ENCODE peak calls at places on chromosomes 1 and 21, in eight cellular contexts. K, N, Y, C, I, J, R and X are unnamed samples.

GRCh38 chr1:231106347-231106746 is 55.5 kb upstream of the TRIM67 start:
- DNase-seq in K (no peak), N (no peak), Y (no peak), C (no peak), I (no peak), J (peak), R (no peak), X (no peak)

GRCh38 chr1:6154525-6155319 is 25.4 kb downstream of the CHD5 start:
- DNase-seq in K (no peak), N (no peak), Y (no peak), C (no peak), I (no peak), J (no peak), R (peak), X (no peak)

GRCh38 chr21:41668686-41669532 is 97.9 kb downstream of the RIPK4 start:
- DNase-seq in K (no peak), N (no peak), Y (no peak), C (no peak), I (no peak), J (no peak), R (no peak), X (no peak)

GRCh38 chr21:18759267-18759666 is 355.7 kb upstream of the TMPRSS15 start:
- DNase-seq in K (no peak), N (no peak), Y (no peak), C (no peak), I (no peak), J (no peak), R (no peak), X (no peak)

GRCh38 chr1:47712596-47713299 is 274.9 kb downstream of the FOXD2 start:
- DNase-seq in K (no peak), N (no peak), Y (no peak), C (no peak), I (no peak), J (no peak), R (no peak), X (no peak)

GRCh38 chr1:20149601-20150325 is 10.6 kb downstream of the PLA2G2F start:
- DNase-seq in K (no peak), N (no peak), Y (no peak), C (no peak), I (no peak), J (no peak), R (no peak), X (no peak)

GRCh38 chr1:68174173-68175113 is 57.9 kb downstream of the WLS start:
- DNase-seq in K (peak), N (peak), Y (no peak), C (peak), I (peak), J (peak), R (no peak), X (peak)

GRCh38 chr1:64755356-64755755 is 10.5 kb downstream of the RAVER2 start:
- DNase-seq in K (no peak), N (no peak), Y (no peak), C (no peak), I (no peak), J (peak), R (no peak), X (no peak)

GRCh38 chr21:42621166-42621827 is 32.1 kb upstream of the PDE9A start:
- DNase-seq in K (no peak), N (no peak), Y (no peak), C (no peak), I (no peak), J (no peak), R (no peak), X (no peak)

GRCh38 chr1:15761729-15762128 is 3.1 kb downstream of the FBLIM1 start:
- DNase-seq in K (no peak), N (no peak), Y (no peak), C (no peak), I (no peak), J (no peak), R (no peak), X (no peak)

GRCh38 chr1:13813398-13814012 is 113.5 kb downstream of the PRDM2 start:
- DNase-seq in K (peak), N (no peak), Y (peak), C (peak), I (no peak), J (peak), R (peak), X (no peak)

GRCh38 chr1:187203257-187203656 is 374.5 kb downstream of the PLA2G4A start:
- DNase-seq in K (no peak), N (no peak), Y (no peak), C (no peak), I (no peak), J (peak), R (no peak), X (peak)

GRCh38 chr1:50516056-50516455 is 92.8 kb upstream of the DMRTA2 start:
- DNase-seq in K (no peak), N (no peak), Y (no peak), C (no peak), I (no peak), J (no peak), R (no peak), X (no peak)

GRCh38 chr1:91499904-91500755 is 521 bp upstream of the CDC7 start:
- DNase-seq in K (no peak), N (no peak), Y (no peak), C (no peak), I (no peak), J (no peak), R (peak), X (no peak)

GRCh38 chr1:109164538-109164937 is 49.2 kb upstream of the SARS1 start:
- DNase-seq in K (no peak), N (no peak), Y (no peak), C (no peak), I (no peak), J (no peak), R (no peak), X (no peak)

GRCh38 chr21:45699251-45699942 is 55.9 kb downstream of the PCBP3 start:
- DNase-seq in K (no peak), N (no peak), Y (no peak), C (no peak), I (no peak), J (no peak), R (no peak), X (no peak)

GRCh38 chr1:43557744-43558245 is 27.1 kb downstream of the PTPRF start:
- DNase-seq in K (no peak), N (no peak), Y (no peak), C (peak), I (no peak), J (no peak), R (no peak), X (peak)

GRCh38 chr1:61605607-61606321 is 119.2 kb downstream of the TM2D1 start:
- DNase-seq in K (no peak), N (no peak), Y (no peak), C (no peak), I (no peak), J (peak), R (no peak), X (no peak)

GRCh38 chr1:38454749-38455441 is 404.7 kb downstream of the RRAGC start:
- DNase-seq in K (no peak), N (no peak), Y (no peak), C (no peak), I (no peak), J (no peak), R (no peak), X (no peak)

GRCh38 chr1:20903452-20903851 is 116.3 kb upstream of the HP1BP3 start:
- DNase-seq in K (no peak), N (no peak), Y (no peak), C (no peak), I (no peak), J (no peak), R (no peak), X (no peak)

GRCh38 chr1:30719406-30720270 is 3.7 kb downstream of the MATN1 start:
- DNase-seq in K (no peak), N (no peak), Y (no peak), C (no peak), I (no peak), J (peak), R (peak), X (peak)

GRCh38 chr1:192550922-192551534 is 24.5 kb upstream of the RGS1 start:
- DNase-seq in K (no peak), N (no peak), Y (no peak), C (no peak), I (no peak), J (peak), R (peak), X (peak)

GRCh38 chr1:3654549-3655281 is 2.4 kb downstream of the TP73 start:
- DNase-seq in K (no peak), N (no peak), Y (no peak), C (no peak), I (no peak), J (no peak), R (no peak), X (no peak)

GRCh38 chr1:211603191-211603701 is 24.3 kb upstream of the SLC30A1 start:
- DNase-seq in K (no peak), N (no peak), Y (no peak), C (no peak), I (no peak), J (no peak), R (no peak), X (no peak)

GRCh38 chr1:198560093-198560638 is 19.7 kb upstream of the ATP6V1G3 start:
- DNase-seq in K (no peak), N (no peak), Y (no peak), C (no peak), I (no peak), J (peak), R (no peak), X (no peak)

GRCh38 chr1:7888248-7889010 is 35.6 kb upstream of the UTS2 start:
- DNase-seq in K (no peak), N (no peak), Y (no peak), C (no peak), I (no peak), J (no peak), R (no peak), X (no peak)

GRCh38 chr1:45843474-45843905 is 40.1 kb downstream of the MAST2 start:
- DNase-seq in K (no peak), N (no peak), Y (no peak), C (no peak), I (no peak), J (peak), R (peak), X (no peak)

GRCh38 chr21:15722591-15723324 is 7.0 kb upstream of the USP25 start:
- DNase-seq in K (no peak), N (no peak), Y (no peak), C (no peak), I (no peak), J (no peak), R (no peak), X (no peak)

GRCh38 chr1:47351305-47351704 is 17.7 kb downstream of the CMPK1 start:
- DNase-seq in K (no peak), N (no peak), Y (no peak), C (no peak), I (no peak), J (no peak), R (peak), X (no peak)

GRCh38 chr1:230308821-230309220 is 117.3 kb downstream of the PGBD5 start:
- DNase-seq in K (no peak), N (no peak), Y (no peak), C (no peak), I (no peak), J (no peak), R (no peak), X (no peak)

GRCh38 chr1:188420177-188420576 is 1591.4 kb downstream of the PLA2G4A start:
- DNase-seq in K (no peak), N (no peak), Y (no peak), C (no peak), I (no peak), J (no peak), R (no peak), X (no peak)

GRCh38 chr21:41501919-41502318 is 6.0 kb downstream of the TMPRSS2 start:
- DNase-seq in K (no peak), N (no peak), Y (no peak), C (no peak), I (no peak), J (no peak), R (no peak), X (peak)

GRCh38 chr1:100354971-100355394 is 2.7 kb downstream of the CDC14A start:
- DNase-seq in K (peak), N (no peak), Y (no peak), C (no peak), I (no peak), J (peak), R (peak), X (peak)

GRCh38 chr1:34088001-34088400 is 77.0 kb downstream of the CSMD2 start:
- DNase-seq in K (no peak), N (no peak), Y (no peak), C (no peak), I (no peak), J (no peak), R (no peak), X (no peak)

GRCh38 chr1:161480381-161481035 is 24.7 kb upstream of the FCGR2A start:
- DNase-seq in K (no peak), N (no peak), Y (no peak), C (no peak), I (no peak), J (no peak), R (no peak), X (no peak)

GRCh38 chr1:21294266-21295058 is 4.2 kb upstream of the ECE1 start:
- DNase-seq in K (peak), N (no peak), Y (peak), C (no peak), I (no peak), J (no peak), R (peak), X (no peak)

GRCh38 chr1:179141592-179142244 is 59.8 kb downstream of the TOR3A start:
- DNase-seq in K (no peak), N (no peak), Y (no peak), C (no peak), I (no peak), J (peak), R (no peak), X (no peak)

GRCh38 chr1:117339866-117340357 is 27.3 kb upstream of the MAN1A2 start:
- DNase-seq in K (no peak), N (no peak), Y (no peak), C (no peak), I (no peak), J (peak), R (peak), X (no peak)

GRCh38 chr1:1665815-1666251 is 7.0 kb upstream of the CDK11B start:
- DNase-seq in K (no peak), N (no peak), Y (no peak), C (no peak), I (no peak), J (no peak), R (peak), X (no peak)
- TF ChIP-seq POLR2A in K (no peak), N (no peak), Y (no peak), C (no peak), I (no peak), J (no peak), R (no peak), X (no peak)

GRCh38 chr1:18422076-18422777 is 58.5 kb upstream of the KLHDC7A start:
- DNase-seq in K (no peak), N (no peak), Y (no peak), C (no peak), I (no peak), J (no peak), R (no peak), X (no peak)
- TF ChIP-seq POLR2A in K (no peak), N (no peak), Y (no peak), C (no peak), I (no peak), J (no peak), R (no peak), X (no peak)

GRCh38 chr1:93964777-93965200 is 55.6 kb upstream of the GCLM start:
- DNase-seq in K (no peak), N (no peak), Y (no peak), C (no peak), I (no peak), J (no peak), R (peak), X (no peak)
- TF ChIP-seq POLR2A in K (no peak), N (no peak), Y (no peak), C (no peak), I (no peak), J (no peak), R (no peak), X (no peak)

GRCh38 chr1:72697410-72697809 is 415.1 kb upstream of the NEGR1 start:
- DNase-seq in K (no peak), N (no peak), Y (no peak), C (no peak), I (no peak), J (no peak), R (no peak), X (no peak)
- TF ChIP-seq POLR2A in K (no peak), N (no peak), Y (no peak), C (no peak), I (no peak), J (no peak), R (no peak), X (no peak)

DNA sequence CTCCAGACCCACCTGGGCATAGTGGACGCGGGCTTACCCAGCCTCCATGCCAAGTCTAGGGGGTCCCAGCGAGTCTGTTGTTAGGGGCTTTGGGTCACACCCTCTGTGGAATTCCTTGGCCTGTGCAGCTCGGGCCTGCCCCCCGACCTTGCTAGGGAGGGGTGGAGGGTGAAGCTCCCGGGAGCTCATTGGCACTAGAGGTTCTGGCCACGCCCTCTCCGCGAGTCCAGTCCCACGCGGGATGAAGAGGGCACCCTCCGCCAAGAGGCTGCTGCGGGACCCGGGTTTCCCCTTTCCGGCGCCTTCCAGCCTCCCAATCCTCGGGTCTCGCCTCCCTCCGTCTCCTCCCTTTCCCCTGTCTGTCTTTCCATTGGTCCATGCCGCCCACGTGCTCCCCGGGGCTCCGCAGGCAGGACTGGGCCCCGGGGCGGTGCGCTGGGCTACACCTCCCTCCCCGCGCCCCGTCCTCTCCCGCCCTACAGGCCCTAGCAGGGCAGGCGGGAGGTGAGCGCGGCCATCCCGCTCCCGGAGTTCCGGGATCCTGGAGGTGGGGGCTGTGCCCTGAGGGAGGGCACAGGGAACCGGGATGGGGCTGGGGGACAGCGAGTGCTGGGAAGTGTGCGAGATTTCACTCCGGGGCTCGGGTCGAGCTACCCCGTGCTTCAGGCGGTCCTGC is 3.5 kb downstream of the RUSC1 start:
- DNase-seq in K (peak), N (peak), Y (peak), C (peak), I (peak), J (peak), R (peak), X (peak)
- TF ChIP-seq POLR2A in K (peak), N (peak), Y (peak), C (peak), I (no peak), J (peak), R (peak), X (peak)

GRCh38 chr1:182869241-182869666 is 30.1 kb downstream of the DHX9 start:
- DNase-seq in K (no peak), N (no peak), Y (no peak), C (no peak), I (no peak), J (no peak), R (no peak), X (no peak)
- TF ChIP-seq POLR2A in K (no peak), N (no peak), Y (no peak), C (no peak), I (no peak), J (peak), R (no peak), X (no peak)